ENCODE peak calls at places on chromosomes 2 and 18, in four cellular contexts. W is GM13976, B is HL-60, A is cardiac fibroblast. H is an unnamed sample.

GRCh38 chr18:48860276-48861180 is 90.2 kb downstream of the SMAD7 start:
- DNase-seq in W (no peak), B (no peak), A (no peak), H (no peak)

GRCh38 chr2:166700079-166700478 is 188.2 kb upstream of the XIRP2 start:
- DNase-seq in W (no peak), B (no peak), A (peak; percentile 0), H (no peak)

GRCh38 chr2:172101707-172102158 is 967 bp downstream of the DLX2 start:
- DNase-seq in W (peak; percentile 34), B (no peak), A (no peak), H (no peak)

GRCh38 chr2:234022424-234022823 is 28.1 kb upstream of the SPP2 start:
- DNase-seq in W (no peak), B (no peak), A (no peak), H (no peak)

GRCh38 chr2:217340176-217340575 is 480.3 kb upstream of the TNP1 start:
- DNase-seq in W (no peak), B (no peak), A (no peak), H (no peak)

GRCh38 chr2:178855151-178855550 is 47.9 kb upstream of the TTN start:
- DNase-seq in W (no peak), B (no peak), A (no peak), H (no peak)

GRCh38 chr18:13308369-13308768 is 89.8 kb downstream of the LDLRAD4 start:
- DNase-seq in W (no peak), B (no peak), A (no peak), H (peak; percentile 54)

GRCh38 chr2:237590272-237591020 is at the start of gene RAB17:
- DNase-seq in W (no peak), B (no peak), A (peak; percentile 52), H (no peak)

GRCh38 chr2:168182850-168183249 is 64.5 kb downstream of the STK39 start:
- DNase-seq in W (no peak), B (no peak), A (no peak), H (no peak)

GRCh38 chr2:78476619-78477229 is 548.8 kb upstream of the REG3G start:
- DNase-seq in W (no peak), B (no peak), A (no peak), H (no peak)

GRCh38 chr2:239544846-239545465 is 144.1 kb upstream of the HDAC4 start:
- DNase-seq in W (no peak), B (no peak), A (no peak), H (no peak)

GRCh38 chr2:215003001-215003400 is 135.4 kb downstream of the ABCA12 start:
- DNase-seq in W (no peak), B (no peak), A (peak; percentile 32), H (no peak)

GRCh38 chr2:68827681-68828080 is 43.5 kb downstream of the BMP10 start:
- DNase-seq in W (no peak), B (no peak), A (no peak), H (no peak)

GRCh38 chr2:80889009-80889408 is 584.5 kb upstream of the LRRTM1 start:
- DNase-seq in W (no peak), B (no peak), A (no peak), H (no peak)

GRCh38 chr2:56014075-56014730 is 90.6 kb upstream of the EFEMP1 start:
- DNase-seq in W (no peak), B (no peak), A (peak; percentile 45), H (no peak)

GRCh38 chr2:238761802-238762373 is 86.0 kb upstream of the TWIST2 start:
- DNase-seq in W (no peak), B (no peak), A (peak; percentile 31), H (no peak)

GRCh38 chr2:196696423-196697073 is 57.0 kb downstream of the CCDC150 start:
- DNase-seq in W (no peak), B (peak; percentile 42), A (peak; percentile 47), H (no peak)

GRCh38 chr18:52992041-52992440 is 652.0 kb downstream of the DCC start:
- DNase-seq in W (no peak), B (no peak), A (no peak), H (no peak)

GRCh38 chr2:113276216-113276905 is 2.4 kb downstream of the PAX8 start:
- DNase-seq in W (no peak), B (no peak), A (no peak), H (no peak)

GRCh38 chr2:230762317-230762896 is 49.8 kb downstream of the CAB39 start:
- DNase-seq in W (no peak), B (no peak), A (peak; percentile 27), H (no peak)

GRCh38 chr18:62781262-62781661 is 65.9 kb downstream of the PHLPP1 start:
- DNase-seq in W (no peak), B (no peak), A (no peak), H (no peak)

GRCh38 chr2:154437104-154437503 is 261.4 kb upstream of the KCNJ3 start:
- DNase-seq in W (no peak), B (no peak), A (no peak), H (no peak)

GRCh38 chr18:29439398-29439797 is 1262.5 kb upstream of the CDH2 start:
- DNase-seq in W (no peak), B (no peak), A (peak; percentile 0), H (no peak)
- TF ChIP-seq CTCF in W (no peak), B (no peak), A (peak; percentile 28), H (peak; percentile 38)

GRCh38 chr2:84459028-84459943 is at the start of gene SUCLG1:
- DNase-seq in W (peak; percentile 91), B (peak; percentile 72), A (peak; percentile 83), H (peak; percentile 89)
- TF ChIP-seq CTCF in W (no peak), B (no peak), A (no peak), H (no peak)

DNA sequence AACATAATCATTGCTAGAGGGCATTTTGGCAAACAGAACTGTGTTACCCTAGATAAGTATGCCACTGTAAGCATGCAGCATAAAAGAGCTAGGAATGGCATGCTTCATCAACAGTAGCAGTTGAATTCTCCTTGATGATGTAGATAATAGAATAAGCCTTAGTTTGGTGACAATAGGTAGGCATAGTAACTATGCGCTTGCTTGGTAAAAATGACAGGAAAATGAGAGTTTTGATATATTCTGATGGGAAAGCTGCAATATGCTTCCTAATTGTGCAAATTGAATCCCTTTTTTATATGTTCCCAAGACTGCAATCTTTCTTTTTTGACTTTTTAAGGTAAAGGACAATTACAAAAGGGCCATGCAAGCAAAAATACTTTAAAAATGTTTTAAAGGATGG is 930.9 kb upstream of the FAM98A start:
- DNase-seq in W (no peak), B (no peak), A (no peak), H (no peak)
- TF ChIP-seq CTCF in W (no peak), B (no peak), A (no peak), H (no peak)

GRCh38 chr18:34583895-34584294 is 126.2 kb upstream of the DTNA start:
- DNase-seq in W (no peak), B (no peak), A (no peak), H (no peak)
- TF ChIP-seq CTCF in W (no peak), B (no peak), A (no peak), H (no peak)